ENCODE peak calls at places on chromosomes 5 and 9, in four cellular contexts. J is hepatocyte, H is fibroblast of lung, F is neural progenitor cell. L is an unnamed sample.

GRCh38 chr9:92728831-92729734 is 35.5 kb downstream of the BICD2 start:
- DNase-seq in J (no peak), H (no peak), F (peak), L (no peak)

GRCh38 chr9:38650564-38650963 is 30.2 kb upstream of the ANKRD18A start:
- DNase-seq in J (no peak), H (no peak), F (no peak), L (no peak)

GRCh38 chr9:127884976-127885490 is 7.6 kb upstream of the AK1 start:
- DNase-seq in J (no peak), H (no peak), F (no peak), L (no peak)

GRCh38 chr5:86605881-86606280 is 11.9 kb upstream of the COX7C start:
- DNase-seq in J (no peak), H (no peak), F (no peak), L (no peak)

GRCh38 chr5:94397508-94397907 is 220.9 kb downstream of the KIAA0825 start:
- DNase-seq in J (no peak), H (no peak), F (no peak), L (no peak)

GRCh38 chr5:14142202-14142855 is 813 bp upstream of the TRIO start:
- DNase-seq in J (no peak), H (peak), F (no peak), L (no peak)

GRCh38 chr9:90343360-90343759 is 299.3 kb downstream of the DIRAS2 start:
- DNase-seq in J (no peak), H (peak), F (peak), L (no peak)

GRCh38 chr5:179264053-179264540 is 81.2 kb downstream of the ADAMTS2 start:
- DNase-seq in J (no peak), H (no peak), F (no peak), L (no peak)

GRCh38 chr5:11507156-11507910 is 396.9 kb downstream of the CTNND2 start:
- DNase-seq in J (peak), H (no peak), F (no peak), L (no peak)

GRCh38 chr9:120931278-120932085 is 4.9 kb upstream of the TRAF1 start:
- DNase-seq in J (no peak), H (peak), F (no peak), L (no peak)

GRCh38 chr9:128259156-128259555 is 16.7 kb downstream of the GOLGA2 start:
- DNase-seq in J (no peak), H (no peak), F (no peak), L (no peak)

GRCh38 chr5:142698447-142698846 is 12.6 kb upstream of the FGF1 start:
- DNase-seq in J (no peak), H (no peak), F (no peak), L (no peak)

GRCh38 chr9:98479449-98479848 is 224.0 kb upstream of the TBC1D2 start:
- DNase-seq in J (no peak), H (no peak), F (no peak), L (no peak)

GRCh38 chr5:68320094-68320986 is 104.8 kb downstream of the PIK3R1 start:
- DNase-seq in J (no peak), H (no peak), F (no peak), L (no peak)

GRCh38 chr5:131328536-131329186 is 64.8 kb downstream of the CDC42SE2 start:
- DNase-seq in J (peak), H (peak), F (no peak), L (peak)

GRCh38 chr5:139960723-139961383 is 82.2 kb downstream of the NRG2 start:
- DNase-seq in J (no peak), H (no peak), F (no peak), L (no peak)

GRCh38 chr5:27908341-27908740 is 870.0 kb upstream of the CDH9 start:
- DNase-seq in J (no peak), H (no peak), F (no peak), L (no peak)

GRCh38 chr9:19992556-19992955 is 203.7 kb upstream of the SLC24A2 start:
- DNase-seq in J (no peak), H (peak), F (no peak), L (no peak)

GRCh38 chr9:2418619-2419018 is 203.0 kb upstream of the VLDLR start:
- DNase-seq in J (no peak), H (peak), F (no peak), L (no peak)

GRCh38 chr5:31534527-31535046 is 2.5 kb downstream of the C5orf22 start:
- DNase-seq in J (no peak), H (no peak), F (no peak), L (peak)

GRCh38 chr5:14706615-14707021 is 42.1 kb downstream of the OTULIN start:
- DNase-seq in J (no peak), H (peak), F (no peak), L (no peak)

GRCh38 chr9:132694144-132694543 is 23.9 kb downstream of the GTF3C4 start:
- DNase-seq in J (no peak), H (no peak), F (peak), L (no peak)

GRCh38 chr9:93035821-93036351 is 22.6 kb upstream of the SUSD3 start:
- DNase-seq in J (no peak), H (no peak), F (no peak), L (no peak)

GRCh38 chr5:39352170-39352569 is 12.1 kb downstream of the C9 start:
- DNase-seq in J (no peak), H (no peak), F (no peak), L (no peak)

GRCh38 chr5:39355324-39355723 is 9.0 kb downstream of the C9 start:
- DNase-seq in J (no peak), H (no peak), F (no peak), L (no peak)

GRCh38 chr5:39352931-39353330 is 11.4 kb downstream of the C9 start:
- DNase-seq in J (no peak), H (no peak), F (no peak), L (no peak)

GRCh38 chr5:39353714-39354399 is 10.4 kb downstream of the C9 start:
- DNase-seq in J (no peak), H (no peak), F (no peak), L (no peak)

DNA sequence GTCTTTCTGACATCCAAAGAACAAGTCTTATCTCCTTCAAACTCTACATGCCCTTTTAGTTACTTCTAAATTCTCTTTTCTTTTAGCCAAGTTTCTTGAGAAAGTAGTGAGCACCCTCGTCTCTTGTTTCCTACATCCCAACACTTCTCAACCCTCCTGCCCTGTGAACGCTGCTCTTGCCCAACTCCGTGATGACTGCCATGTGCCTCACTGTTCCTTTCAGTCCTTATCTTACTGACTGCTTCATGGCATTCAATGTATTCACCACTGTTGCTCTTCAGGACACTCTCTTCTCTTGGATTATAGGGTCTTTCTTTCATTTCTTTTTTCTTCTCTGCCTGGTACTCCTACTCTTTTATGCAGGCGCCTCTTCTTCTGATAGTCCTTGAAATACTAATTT is 14.8 kb downstream of the C9 start:
- DNase-seq in J (no peak), H (no peak), F (no peak), L (no peak)
- H3K4me2 ChIP-seq in J (no peak), H (no peak), F (no peak), L (no peak)

GRCh38 chr5:58751222-58751621 is 168.3 kb downstream of the RAB3C start:
- DNase-seq in J (peak), H (peak), F (no peak), L (no peak)
- H3K4me2 ChIP-seq in J (no peak), H (no peak), F (no peak), L (no peak)

GRCh38 chr5:38601843-38602424 is 45.5 kb upstream of the LIFR start:
- DNase-seq in J (no peak), H (peak), F (no peak), L (peak)

GRCh38 chr5:38602641-38603040 is 46.2 kb upstream of the LIFR start:
- DNase-seq in J (no peak), H (no peak), F (no peak), L (no peak)

GRCh38 chr5:38605610-38606009 is 49.2 kb upstream of the LIFR start:
- DNase-seq in J (no peak), H (no peak), F (no peak), L (no peak)

GRCh38 chr5:38601133-38601842 is 44.8 kb upstream of the LIFR start:
- DNase-seq in J (no peak), H (peak), F (no peak), L (no peak)

GRCh38 chr5:38603691-38604090 is 47.2 kb upstream of the LIFR start:
- DNase-seq in J (no peak), H (peak), F (no peak), L (no peak)
- H3K4me2 ChIP-seq in J (no peak), H (no peak), F (no peak), L (no peak)

GRCh38 chr5:65808261-65808741 is 86.3 kb downstream of the NLN start:
- DNase-seq in J (no peak), H (no peak), F (no peak), L (no peak)
- H3K4me2 ChIP-seq in J (no peak), H (peak), F (peak), L (peak)

GRCh38 chr5:1152771-1153282 is 41.0 kb upstream of the SLC12A7 start:
- DNase-seq in J (peak), H (no peak), F (peak), L (no peak)

GRCh38 chr5:1152156-1152555 is 40.3 kb upstream of the SLC12A7 start:
- DNase-seq in J (no peak), H (no peak), F (no peak), L (no peak)

GRCh38 chr5:1150866-1151265 is 39.0 kb upstream of the SLC12A7 start:
- DNase-seq in J (no peak), H (no peak), F (no peak), L (no peak)

GRCh38 chr5:1153428-1153827 is 41.6 kb upstream of the SLC12A7 start:
- DNase-seq in J (no peak), H (no peak), F (no peak), L (no peak)

GRCh38 chr5:1151316-1151715 is 39.5 kb upstream of the SLC12A7 start:
- DNase-seq in J (no peak), H (no peak), F (no peak), L (no peak)
- H3K4me2 ChIP-seq in J (no peak), H (no peak), F (no peak), L (no peak)

DNA sequence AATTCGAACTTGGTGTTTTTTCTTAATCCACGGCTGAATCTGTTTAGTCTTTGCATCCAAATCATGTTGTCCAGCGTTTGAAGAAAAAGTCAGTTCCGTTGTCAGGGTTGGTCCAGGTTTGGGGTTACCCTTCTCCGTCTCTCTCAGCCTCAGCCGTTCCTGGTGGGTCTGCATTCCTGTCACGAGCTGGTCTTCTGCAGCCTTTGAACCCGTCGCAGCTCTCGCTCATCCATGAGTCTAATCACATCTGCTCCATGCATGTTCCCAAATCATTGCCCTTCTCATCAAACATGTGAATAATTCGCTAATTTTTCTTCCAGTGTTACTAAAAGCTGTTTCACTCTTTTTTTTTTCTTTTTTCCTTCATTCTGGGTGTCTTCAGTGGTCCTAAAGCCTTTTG is 39.0 kb upstream of the EXOC3 start:
- DNase-seq in J (no peak), H (no peak), F (no peak), L (no peak)
- H3K4me2 ChIP-seq in J (no peak), H (no peak), F (no peak), L (no peak)

GRCh38 chr5:43702293-43702692 is 99.3 kb downstream of the NNT start:
- DNase-seq in J (no peak), H (no peak), F (no peak), L (no peak)
- H3K4me2 ChIP-seq in J (no peak), H (no peak), F (no peak), L (no peak)